ENCODE peak calls at places on chromosomes 6 and 20, in four cellular contexts. One of them, this sample, is unnamed.

GRCh38 chr6:79377047-79377446 is 142.6 kb upstream of the HMGN3 start:
- DNase-seq in uterus: no peak
- DNase-seq in gastrocnemius medialis: no peak
- DNase-seq in endothelial cell of umbilical vein: peak; percentile 64
- DNase-seq in this sample: no peak

GRCh38 chr20:40532103-40532502 is 156.9 kb downstream of the MAFB start:
- DNase-seq in uterus: no peak
- DNase-seq in endothelial cell of umbilical vein: peak; percentile 11
- DNase-seq in gastrocnemius medialis: no peak
- DNase-seq in this sample: no peak

GRCh38 chr20:58839991-58840747 is 10.5 kb downstream of the GNAS-AS1 start:
- DNase-seq in gastrocnemius medialis: no peak
- DNase-seq in uterus: no peak
- DNase-seq in endothelial cell of umbilical vein: no peak
- DNase-seq in this sample: no peak

GRCh38 chr20:13302647-13303425 is 81.8 kb downstream of the ISM1 start:
- DNase-seq in endothelial cell of umbilical vein: peak; percentile 21
- DNase-seq in uterus: no peak
- DNase-seq in gastrocnemius medialis: no peak
- DNase-seq in this sample: no peak

GRCh38 chr20:17786221-17786718 is 86.5 kb downstream of the BANF2 start:
- DNase-seq in gastrocnemius medialis: no peak
- DNase-seq in uterus: peak; percentile 58
- DNase-seq in endothelial cell of umbilical vein: peak; percentile 91
- DNase-seq in this sample: peak; percentile 47

GRCh38 chr6:7146079-7146828 is 38.5 kb downstream of the RREB1 start:
- DNase-seq in endothelial cell of umbilical vein: peak; percentile 64
- DNase-seq in gastrocnemius medialis: peak; percentile 61
- DNase-seq in uterus: peak; percentile 48
- DNase-seq in this sample: no peak

GRCh38 chr6:32785781-32786533 is 22.6 kb upstream of the HLA-DQB2 start:
- DNase-seq in endothelial cell of umbilical vein: peak; percentile 58
- DNase-seq in gastrocnemius medialis: no peak
- DNase-seq in uterus: no peak
- DNase-seq in this sample: no peak

GRCh38 chr6:53795254-53795701 is 473 bp downstream of the LRRC1 start:
- DNase-seq in gastrocnemius medialis: no peak
- DNase-seq in uterus: no peak
- DNase-seq in endothelial cell of umbilical vein: no peak
- DNase-seq in this sample: no peak

GRCh38 chr6:47922391-47922790 is 140.6 kb downstream of the OPN5 start:
- DNase-seq in uterus: no peak
- DNase-seq in endothelial cell of umbilical vein: no peak
- DNase-seq in gastrocnemius medialis: no peak
- DNase-seq in this sample: no peak

GRCh38 chr6:93183513-93183912 is 235.8 kb downstream of the EPHA7 start:
- DNase-seq in uterus: no peak
- DNase-seq in endothelial cell of umbilical vein: no peak
- DNase-seq in gastrocnemius medialis: no peak
- DNase-seq in this sample: no peak

GRCh38 chr6:73644030-73644429 is 9.8 kb downstream of the SLC17A5 start:
- DNase-seq in endothelial cell of umbilical vein: no peak
- DNase-seq in uterus: no peak
- DNase-seq in gastrocnemius medialis: no peak
- DNase-seq in this sample: no peak

GRCh38 chr20:32278199-32278643 is 770 bp downstream of the KIF3B start:
- DNase-seq in endothelial cell of umbilical vein: peak; percentile 2
- DNase-seq in gastrocnemius medialis: no peak
- DNase-seq in uterus: no peak
- DNase-seq in this sample: no peak

GRCh38 chr6:6005467-6006427 is 978 bp downstream of the NRN1 start:
- DNase-seq in endothelial cell of umbilical vein: peak; percentile 24
- DNase-seq in gastrocnemius medialis: no peak
- DNase-seq in uterus: no peak
- DNase-seq in this sample: no peak

GRCh38 chr6:152293404-152293803 is 343.8 kb downstream of the SYNE1 start:
- DNase-seq in gastrocnemius medialis: no peak
- DNase-seq in uterus: no peak
- DNase-seq in endothelial cell of umbilical vein: no peak
- DNase-seq in this sample: no peak

GRCh38 chr6:123940551-123940950 is 136.9 kb downstream of the NKAIN2 start:
- DNase-seq in endothelial cell of umbilical vein: no peak
- DNase-seq in uterus: no peak
- DNase-seq in gastrocnemius medialis: no peak
- DNase-seq in this sample: no peak

GRCh38 chr6:27268803-27269202 is 21.3 kb downstream of the PRSS16 start:
- DNase-seq in gastrocnemius medialis: no peak
- DNase-seq in uterus: no peak
- DNase-seq in endothelial cell of umbilical vein: no peak
- DNase-seq in this sample: no peak

GRCh38 chr6:138007014-138007472 is 100.2 kb downstream of the PERP start:
- DNase-seq in endothelial cell of umbilical vein: peak; percentile 27
- DNase-seq in uterus: no peak
- DNase-seq in gastrocnemius medialis: no peak
- DNase-seq in this sample: no peak

GRCh38 chr20:24743641-24744040 is 205.4 kb upstream of the CST7 start:
- DNase-seq in gastrocnemius medialis: no peak
- DNase-seq in endothelial cell of umbilical vein: no peak
- DNase-seq in uterus: no peak
- DNase-seq in this sample: no peak

GRCh38 chr6:42928748-42929087 is 562 bp upstream of the CNPY3 start:
- DNase-seq in uterus: no peak
- DNase-seq in gastrocnemius medialis: no peak
- DNase-seq in endothelial cell of umbilical vein: no peak
- DNase-seq in this sample: no peak

GRCh38 chr6:42929088-42929927 is at the start of gene CNPY3:
- DNase-seq in endothelial cell of umbilical vein: peak; percentile 98
- DNase-seq in gastrocnemius medialis: peak; percentile 90
- DNase-seq in uterus: peak; percentile 91
- DNase-seq in this sample: peak; percentile 90

GRCh38 chr6:42921801-42922200 is 5.9 kb downstream of the PTCRA start:
- DNase-seq in gastrocnemius medialis: no peak
- DNase-seq in endothelial cell of umbilical vein: no peak
- DNase-seq in uterus: no peak
- DNase-seq in this sample: no peak

GRCh38 chr6:42923656-42924055 is 5.6 kb upstream of the CNPY3 start:
- DNase-seq in gastrocnemius medialis: no peak
- DNase-seq in endothelial cell of umbilical vein: no peak
- DNase-seq in uterus: no peak
- DNase-seq in this sample: no peak

DNA sequence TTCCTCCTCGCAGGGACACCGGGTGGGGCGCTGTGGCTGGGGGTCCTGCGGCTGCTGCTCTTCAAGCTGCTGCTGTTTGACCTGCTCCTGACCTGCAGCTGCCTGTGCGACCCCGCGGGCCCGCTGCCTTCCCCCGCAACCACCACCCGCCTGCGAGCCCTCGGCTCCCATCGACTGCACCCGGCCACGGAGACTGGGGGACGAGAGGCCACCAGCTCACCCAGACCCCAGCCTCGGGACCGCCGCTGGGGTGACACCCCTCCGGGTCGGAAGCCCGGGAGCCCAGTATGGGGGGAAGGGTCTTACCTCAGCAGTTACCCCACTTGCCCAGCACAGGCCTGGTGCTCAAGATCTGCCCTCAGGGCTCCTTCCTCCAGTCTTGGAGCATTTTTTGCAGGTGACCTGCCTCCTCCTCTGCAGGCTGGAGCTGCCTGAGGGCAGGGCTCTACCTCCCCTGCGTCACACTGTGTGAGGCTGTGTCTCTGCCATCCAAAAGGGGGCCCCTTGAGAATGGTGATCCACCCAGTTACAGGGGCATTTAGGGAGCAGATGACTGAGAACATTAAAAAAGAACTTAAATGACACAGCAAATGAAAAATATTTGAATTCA is 3.9 kb upstream of the CNPY3 start:
- DNase-seq in gastrocnemius medialis: no peak
- DNase-seq in endothelial cell of umbilical vein: no peak
- DNase-seq in uterus: no peak
- DNase-seq in this sample: no peak
- TF ChIP-seq CTCF in gastrocnemius medialis: no peak
- TF ChIP-seq CTCF in endothelial cell of umbilical vein: no peak
- TF ChIP-seq CTCF in uterus: no peak
- TF ChIP-seq CTCF in this sample: no peak

DNA sequence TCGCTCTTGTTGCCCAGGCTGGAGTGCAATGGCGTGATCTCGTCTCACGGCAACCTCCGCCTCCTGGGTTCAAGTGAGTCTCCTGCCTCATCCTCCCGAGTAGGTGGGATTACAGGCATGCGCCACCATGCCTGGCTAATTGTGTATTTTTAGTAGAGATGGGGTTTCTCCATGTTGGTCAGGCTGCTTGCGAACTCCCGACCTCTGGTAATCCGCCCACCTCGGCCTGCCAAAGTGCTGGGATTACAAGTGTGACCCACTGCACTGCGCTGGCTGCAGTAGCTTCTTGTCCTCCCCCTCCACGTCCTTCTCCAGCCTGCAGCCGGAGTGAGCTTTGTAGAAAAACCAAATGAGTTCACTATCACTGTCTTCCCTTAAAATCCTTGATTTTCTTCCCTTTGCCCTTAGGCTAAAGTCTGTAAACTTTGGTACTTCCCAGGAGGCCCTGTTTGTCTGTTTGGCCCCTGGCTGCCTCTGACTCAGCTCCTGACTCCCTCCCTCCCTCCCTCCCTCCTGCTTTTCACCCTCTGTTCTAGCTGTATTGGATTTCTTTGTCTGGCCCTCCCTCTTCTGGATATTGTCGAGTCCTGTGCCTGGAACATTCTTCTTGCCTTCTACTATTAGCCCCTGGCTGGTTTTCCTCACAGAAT is 12.9 kb downstream of the PARD6B start:
- DNase-seq in gastrocnemius medialis: peak; percentile 86
- DNase-seq in uterus: peak; percentile 74
- DNase-seq in endothelial cell of umbilical vein: peak; percentile 42
- DNase-seq in this sample: peak; percentile 80
- TF ChIP-seq CTCF in gastrocnemius medialis: peak; percentile 42
- TF ChIP-seq CTCF in uterus: peak; percentile 47
- TF ChIP-seq CTCF in endothelial cell of umbilical vein: no peak
- TF ChIP-seq CTCF in this sample: peak; percentile 50

GRCh38 chr6:165056292-165056691 is 253.1 kb downstream of the C6orf118 start:
- DNase-seq in gastrocnemius medialis: no peak
- DNase-seq in endothelial cell of umbilical vein: no peak
- DNase-seq in uterus: no peak
- DNase-seq in this sample: no peak

GRCh38 chr6:165060636-165061190 is 248.7 kb downstream of the C6orf118 start:
- DNase-seq in endothelial cell of umbilical vein: no peak
- DNase-seq in gastrocnemius medialis: no peak
- DNase-seq in uterus: no peak
- DNase-seq in this sample: no peak

GRCh38 chr6:165055231-165055630 is 254.2 kb downstream of the C6orf118 start:
- DNase-seq in uterus: no peak
- DNase-seq in gastrocnemius medialis: no peak
- DNase-seq in endothelial cell of umbilical vein: no peak
- DNase-seq in this sample: no peak

DNA sequence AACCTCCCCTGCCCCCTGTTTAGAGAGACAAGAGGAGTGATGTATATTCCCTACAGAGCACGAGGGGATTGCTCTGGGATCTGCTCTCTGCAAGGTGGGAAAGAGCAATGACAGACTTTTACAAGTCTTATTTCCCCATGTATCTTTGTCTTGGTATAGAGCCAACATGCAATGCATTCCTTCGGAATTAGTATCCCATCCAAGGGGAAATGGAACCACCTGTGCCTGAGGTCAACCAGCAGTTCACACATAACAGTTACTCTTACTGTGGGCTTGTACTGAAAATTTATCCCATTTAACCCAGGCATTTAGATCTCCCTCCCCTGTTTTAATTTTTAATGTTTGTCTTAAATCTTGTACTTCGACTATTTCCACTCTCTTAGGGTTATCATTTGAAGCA is 250.4 kb downstream of the C6orf118 start:
- DNase-seq in uterus: no peak
- DNase-seq in endothelial cell of umbilical vein: no peak
- DNase-seq in gastrocnemius medialis: no peak
- DNase-seq in this sample: no peak
- TF ChIP-seq CTCF in uterus: no peak
- TF ChIP-seq CTCF in endothelial cell of umbilical vein: no peak
- TF ChIP-seq CTCF in gastrocnemius medialis: no peak
- TF ChIP-seq CTCF in this sample: no peak

GRCh38 chr6:36752187-36752885 is 54.7 kb downstream of the RAB44 start:
- DNase-seq in endothelial cell of umbilical vein: peak; percentile 59
- DNase-seq in uterus: no peak
- DNase-seq in gastrocnemius medialis: peak; percentile 17
- DNase-seq in this sample: no peak
- TF ChIP-seq CTCF in endothelial cell of umbilical vein: no peak
- TF ChIP-seq CTCF in uterus: no peak
- TF ChIP-seq CTCF in gastrocnemius medialis: no peak
- TF ChIP-seq CTCF in this sample: no peak

GRCh38 chr6:90180526-90180925 is 116.1 kb downstream of the BACH2 start:
- DNase-seq in endothelial cell of umbilical vein: no peak
- DNase-seq in gastrocnemius medialis: no peak
- DNase-seq in uterus: no peak
- DNase-seq in this sample: no peak

GRCh38 chr6:90175627-90176538 is 120.8 kb downstream of the BACH2 start:
- DNase-seq in endothelial cell of umbilical vein: no peak
- DNase-seq in uterus: no peak
- DNase-seq in gastrocnemius medialis: no peak
- DNase-seq in this sample: no peak

GRCh38 chr6:90178294-90178678 is 118.4 kb downstream of the BACH2 start:
- DNase-seq in uterus: no peak
- DNase-seq in endothelial cell of umbilical vein: no peak
- DNase-seq in gastrocnemius medialis: no peak
- DNase-seq in this sample: no peak

GRCh38 chr6:90177544-90178293 is 118.9 kb downstream of the BACH2 start:
- DNase-seq in gastrocnemius medialis: no peak
- DNase-seq in endothelial cell of umbilical vein: no peak
- DNase-seq in uterus: no peak
- DNase-seq in this sample: no peak

DNA sequence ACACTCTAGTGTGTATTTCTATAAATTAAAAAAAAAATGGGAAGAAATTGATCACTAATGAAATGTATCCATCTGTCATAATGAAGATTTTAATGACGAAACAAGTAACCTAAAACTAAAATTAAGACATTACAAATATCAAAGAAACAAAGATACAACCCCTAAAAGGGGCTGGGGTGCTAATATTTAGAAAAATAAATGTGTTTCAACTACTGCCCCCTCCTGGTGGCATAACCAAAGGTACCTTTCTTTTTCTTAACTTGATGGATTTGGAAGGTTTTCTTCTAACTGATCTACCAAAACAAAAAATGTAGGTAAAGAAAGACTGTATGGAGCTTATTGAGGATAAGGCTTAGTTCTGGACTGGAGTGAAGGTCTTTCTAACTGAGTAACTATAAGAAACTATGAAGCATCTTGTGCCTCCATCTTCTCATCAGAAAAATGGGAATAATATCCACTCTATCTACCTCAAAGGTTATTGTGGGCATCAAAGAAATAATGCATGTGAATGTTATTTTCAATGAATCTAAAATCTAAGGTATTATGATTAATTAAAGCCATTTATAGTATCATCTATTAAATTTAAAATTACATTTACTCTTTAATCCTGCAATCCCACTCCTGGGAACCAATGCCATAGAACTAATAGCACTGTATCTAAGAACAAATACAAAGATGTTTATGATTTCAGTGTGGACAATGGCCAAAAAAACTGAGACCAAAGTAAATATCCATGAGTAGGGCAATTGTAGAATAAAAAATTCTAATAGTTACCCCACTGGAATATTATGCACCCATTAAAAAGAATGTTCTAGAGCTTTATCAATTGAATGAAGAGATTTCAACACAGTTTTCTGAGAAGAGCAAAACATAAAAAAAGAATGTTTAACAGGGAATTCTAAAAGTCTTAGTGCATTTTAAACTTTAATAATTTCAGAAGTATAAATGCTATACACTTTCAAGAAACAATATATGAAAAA is 117.2 kb downstream of the BACH2 start:
- DNase-seq in endothelial cell of umbilical vein: no peak
- DNase-seq in gastrocnemius medialis: no peak
- DNase-seq in uterus: no peak
- DNase-seq in this sample: no peak
- TF ChIP-seq CTCF in endothelial cell of umbilical vein: peak; percentile 23
- TF ChIP-seq CTCF in gastrocnemius medialis: peak; percentile 31
- TF ChIP-seq CTCF in uterus: no peak
- TF ChIP-seq CTCF in this sample: peak; percentile 28

This sample was measured in AG09319.